ENCODE peak calls at places on chromosomes 12 and 14, in seven cellular contexts. One of them, this sample, is unnamed.

GRCh38 chr12:119180380-119181040 is 1.8 kb downstream of the HSPB8 start:
- DNase-seq in PC-3: no peak
- DNase-seq in kidney: no peak
- DNase-seq in pancreas: no peak
- DNase-seq in ovary: peak
- DNase-seq in SK-N-MC: no peak
- DNase-seq in endodermal cell: peak
- DNase-seq in this sample: peak

GRCh38 chr12:104910196-104910840 is 47.8 kb downstream of the SLC41A2 start:
- DNase-seq in PC-3: peak
- DNase-seq in pancreas: no peak
- DNase-seq in SK-N-MC: no peak
- DNase-seq in kidney: no peak
- DNase-seq in endodermal cell: no peak
- DNase-seq in ovary: no peak
- DNase-seq in this sample: no peak

GRCh38 chr12:81949721-81950120 is 190.6 kb upstream of the PPFIA2 start:
- DNase-seq in PC-3: no peak
- DNase-seq in endodermal cell: no peak
- DNase-seq in pancreas: no peak
- DNase-seq in ovary: no peak
- DNase-seq in SK-N-MC: peak
- DNase-seq in kidney: no peak
- DNase-seq in this sample: no peak

GRCh38 chr14:81831128-81831815 is 297.6 kb upstream of the SEL1L start:
- DNase-seq in SK-N-MC: no peak
- DNase-seq in ovary: no peak
- DNase-seq in endodermal cell: no peak
- DNase-seq in PC-3: no peak
- DNase-seq in kidney: no peak
- DNase-seq in pancreas: peak
- DNase-seq in this sample: no peak

GRCh38 chr12:29743801-29744200 is 39.9 kb downstream of the TMTC1 start:
- DNase-seq in endodermal cell: peak
- DNase-seq in ovary: no peak
- DNase-seq in kidney: no peak
- DNase-seq in PC-3: peak
- DNase-seq in SK-N-MC: no peak
- DNase-seq in pancreas: no peak
- DNase-seq in this sample: no peak

GRCh38 chr12:111842556-111843396 is 748 bp downstream of the MAPKAPK5 start:
- DNase-seq in kidney: no peak
- DNase-seq in pancreas: peak
- DNase-seq in ovary: no peak
- DNase-seq in PC-3: peak
- DNase-seq in endodermal cell: peak
- DNase-seq in SK-N-MC: no peak
- DNase-seq in this sample: no peak

GRCh38 chr12:76037130-76038105 is 5.8 kb upstream of the PHLDA1 start:
- DNase-seq in PC-3: peak
- DNase-seq in ovary: no peak
- DNase-seq in SK-N-MC: peak
- DNase-seq in pancreas: no peak
- DNase-seq in kidney: no peak
- DNase-seq in endodermal cell: peak
- DNase-seq in this sample: no peak

GRCh38 chr14:75981826-75982723 is at the start of gene TGFB3:
- DNase-seq in pancreas: peak
- DNase-seq in PC-3: peak
- DNase-seq in endodermal cell: peak
- DNase-seq in SK-N-MC: peak
- DNase-seq in kidney: peak
- DNase-seq in ovary: peak
- DNase-seq in this sample: peak

GRCh38 chr12:70536650-70537049 is 100.6 kb downstream of the PTPRB start:
- DNase-seq in kidney: no peak
- DNase-seq in PC-3: no peak
- DNase-seq in SK-N-MC: no peak
- DNase-seq in pancreas: no peak
- DNase-seq in ovary: no peak
- DNase-seq in endodermal cell: peak
- DNase-seq in this sample: peak

GRCh38 chr12:56766535-56766934 is 3.4 kb downstream of the HSD17B6 start:
- DNase-seq in pancreas: no peak
- DNase-seq in PC-3: no peak
- DNase-seq in SK-N-MC: no peak
- DNase-seq in endodermal cell: peak
- DNase-seq in ovary: no peak
- DNase-seq in kidney: no peak
- DNase-seq in this sample: no peak

GRCh38 chr14:26444745-26445144 is 153.1 kb downstream of the NOVA1 start:
- DNase-seq in pancreas: no peak
- DNase-seq in ovary: no peak
- DNase-seq in PC-3: peak
- DNase-seq in endodermal cell: peak
- DNase-seq in SK-N-MC: peak
- DNase-seq in kidney: no peak
- DNase-seq in this sample: no peak

GRCh38 chr12:28973491-28973890 is 175.6 kb upstream of the FAR2 start:
- DNase-seq in SK-N-MC: no peak
- DNase-seq in PC-3: no peak
- DNase-seq in pancreas: no peak
- DNase-seq in ovary: no peak
- DNase-seq in endodermal cell: no peak
- DNase-seq in kidney: no peak
- DNase-seq in this sample: no peak

GRCh38 chr14:103361868-103362267 is 23.3 kb upstream of the MARK3 start:
- DNase-seq in SK-N-MC: no peak
- DNase-seq in ovary: no peak
- DNase-seq in PC-3: peak
- DNase-seq in pancreas: no peak
- DNase-seq in kidney: no peak
- DNase-seq in endodermal cell: no peak
- DNase-seq in this sample: no peak

GRCh38 chr14:90645842-90646443 is 170.3 kb downstream of the TTC7B start:
- DNase-seq in SK-N-MC: no peak
- DNase-seq in kidney: peak
- DNase-seq in pancreas: no peak
- DNase-seq in PC-3: peak
- DNase-seq in ovary: no peak
- DNase-seq in endodermal cell: peak
- DNase-seq in this sample: no peak

GRCh38 chr12:118575730-118576129 is 199.4 kb downstream of the SUDS3 start:
- DNase-seq in pancreas: no peak
- DNase-seq in PC-3: no peak
- DNase-seq in SK-N-MC: no peak
- DNase-seq in kidney: no peak
- DNase-seq in endodermal cell: no peak
- DNase-seq in ovary: no peak
- DNase-seq in this sample: no peak

GRCh38 chr12:49055978-49056754 is 4.4 kb downstream of the KMT2D start:
- DNase-seq in kidney: peak
- DNase-seq in pancreas: peak
- DNase-seq in ovary: no peak
- DNase-seq in endodermal cell: peak
- DNase-seq in PC-3: peak
- DNase-seq in SK-N-MC: peak
- DNase-seq in this sample: peak

GRCh38 chr14:71130491-71131179 is 223.4 kb downstream of the PCNX1 start:
- DNase-seq in PC-3: peak
- DNase-seq in SK-N-MC: peak
- DNase-seq in kidney: no peak
- DNase-seq in ovary: no peak
- DNase-seq in endodermal cell: peak
- DNase-seq in pancreas: no peak
- DNase-seq in this sample: no peak

GRCh38 chr12:96103067-96103650 is 67.8 kb upstream of the LTA4H start:
- DNase-seq in pancreas: no peak
- DNase-seq in kidney: no peak
- DNase-seq in PC-3: no peak
- DNase-seq in ovary: no peak
- DNase-seq in endodermal cell: no peak
- DNase-seq in SK-N-MC: no peak
- DNase-seq in this sample: no peak

GRCh38 chr12:57215668-57216013 is 953 bp upstream of the NXPH4 start:
- DNase-seq in endodermal cell: peak
- DNase-seq in PC-3: peak
- DNase-seq in pancreas: no peak
- DNase-seq in ovary: no peak
- DNase-seq in kidney: no peak
- DNase-seq in SK-N-MC: no peak
- DNase-seq in this sample: no peak

GRCh38 chr14:23916446-23916845 is 37.1 kb upstream of the DHRS4 start:
- DNase-seq in PC-3: no peak
- DNase-seq in SK-N-MC: no peak
- DNase-seq in endodermal cell: no peak
- DNase-seq in pancreas: no peak
- DNase-seq in kidney: no peak
- DNase-seq in ovary: no peak
- DNase-seq in this sample: no peak

GRCh38 chr12:46212108-46212982 is 56.5 kb downstream of the SLC38A1 start:
- DNase-seq in ovary: no peak
- DNase-seq in endodermal cell: no peak
- DNase-seq in SK-N-MC: peak
- DNase-seq in kidney: no peak
- DNase-seq in PC-3: no peak
- DNase-seq in pancreas: no peak
- DNase-seq in this sample: no peak

GRCh38 chr12:26164118-26164517 is 31.3 kb upstream of the SSPN start:
- DNase-seq in endodermal cell: no peak
- DNase-seq in SK-N-MC: no peak
- DNase-seq in PC-3: no peak
- DNase-seq in pancreas: no peak
- DNase-seq in kidney: no peak
- DNase-seq in ovary: no peak
- DNase-seq in this sample: no peak

GRCh38 chr14:58752782-58753181 is 115.0 kb downstream of the DACT1 start:
- DNase-seq in PC-3: no peak
- DNase-seq in ovary: peak
- DNase-seq in SK-N-MC: no peak
- DNase-seq in pancreas: peak
- DNase-seq in endodermal cell: no peak
- DNase-seq in kidney: peak
- DNase-seq in this sample: peak

GRCh38 chr12:40286583-40286982 is 61.8 kb downstream of the LRRK2 start:
- DNase-seq in endodermal cell: no peak
- DNase-seq in ovary: no peak
- DNase-seq in PC-3: peak
- DNase-seq in SK-N-MC: no peak
- DNase-seq in kidney: no peak
- DNase-seq in pancreas: no peak
- DNase-seq in this sample: no peak
- H3K27ac ChIP-seq in endodermal cell: no peak
- H3K27ac ChIP-seq in ovary: no peak
- H3K27ac ChIP-seq in PC-3: no peak
- H3K27ac ChIP-seq in SK-N-MC: no peak
- H3K27ac ChIP-seq in kidney: no peak
- H3K27ac ChIP-seq in pancreas: no peak
- H3K27ac ChIP-seq in this sample: no peak

DNA sequence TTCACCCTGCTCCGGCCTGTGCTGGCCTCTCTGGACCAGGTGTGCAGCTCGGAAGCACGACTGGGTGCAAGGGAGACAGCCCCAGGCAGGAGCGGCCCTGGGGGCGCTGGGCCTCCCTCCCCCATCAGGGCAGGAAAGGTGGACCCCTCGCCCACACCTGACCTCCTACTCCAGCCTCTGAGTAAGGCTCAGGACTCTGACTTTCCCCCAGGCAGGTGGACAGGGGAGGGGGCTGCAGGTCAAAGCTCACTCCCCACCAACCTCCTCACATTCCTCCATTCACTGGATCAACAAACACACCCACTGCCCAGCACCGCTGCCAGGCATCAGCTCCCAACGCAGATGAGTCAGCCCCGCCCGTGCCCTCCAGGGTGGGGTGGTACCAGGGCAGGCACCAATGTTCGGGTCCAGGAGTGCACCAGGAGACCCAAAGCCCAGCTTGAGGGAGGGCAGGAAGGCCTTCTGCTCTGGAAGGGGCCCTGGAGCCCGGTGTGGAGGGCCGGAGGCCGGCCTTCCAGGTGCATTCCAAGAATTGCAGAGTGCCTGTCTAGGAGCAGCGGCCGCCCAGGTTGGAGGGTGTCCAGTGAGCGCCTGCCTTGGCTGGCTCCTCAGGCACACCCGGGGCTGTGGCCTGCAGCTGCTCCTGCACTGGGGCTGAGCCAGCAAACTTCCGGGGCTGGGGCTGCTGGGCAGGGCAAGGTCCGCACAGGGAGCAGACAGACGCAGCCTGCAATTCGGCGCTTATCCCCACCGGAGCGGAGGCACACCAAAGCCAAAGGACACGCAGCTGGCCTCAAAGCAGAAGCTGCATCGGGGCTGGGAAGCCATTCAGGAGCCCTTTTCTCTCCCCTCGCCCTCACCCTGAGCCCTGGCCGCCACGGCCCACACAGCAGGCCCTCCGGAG is 1.6 kb upstream of the INF2 start:
- DNase-seq in endodermal cell: peak
- DNase-seq in kidney: peak
- DNase-seq in pancreas: peak
- DNase-seq in ovary: peak
- DNase-seq in SK-N-MC: no peak
- DNase-seq in PC-3: peak
- DNase-seq in this sample: no peak
- H3K27ac ChIP-seq in endodermal cell: no peak
- H3K27ac ChIP-seq in kidney: peak
- H3K27ac ChIP-seq in pancreas: peak
- H3K27ac ChIP-seq in ovary: no peak
- H3K27ac ChIP-seq in SK-N-MC: no peak
- H3K27ac ChIP-seq in PC-3: peak
- H3K27ac ChIP-seq in this sample: peak

GRCh38 chr12:4274960-4275868 is 1.7 kb downstream of the CCND2 start:
- DNase-seq in pancreas: no peak
- DNase-seq in ovary: no peak
- DNase-seq in endodermal cell: no peak
- DNase-seq in kidney: no peak
- DNase-seq in SK-N-MC: no peak
- DNase-seq in PC-3: no peak
- DNase-seq in this sample: no peak
- H3K27ac ChIP-seq in pancreas: peak
- H3K27ac ChIP-seq in ovary: peak
- H3K27ac ChIP-seq in endodermal cell: peak
- H3K27ac ChIP-seq in kidney: peak
- H3K27ac ChIP-seq in SK-N-MC: no peak
- H3K27ac ChIP-seq in PC-3: no peak
- H3K27ac ChIP-seq in this sample: no peak

GRCh38 chr14:64174922-64175782 is 119.0 kb downstream of the ESR2 start:
- DNase-seq in ovary: no peak
- DNase-seq in endodermal cell: no peak
- DNase-seq in SK-N-MC: no peak
- DNase-seq in kidney: no peak
- DNase-seq in pancreas: no peak
- DNase-seq in PC-3: no peak
- DNase-seq in this sample: no peak
- H3K27ac ChIP-seq in ovary: no peak
- H3K27ac ChIP-seq in endodermal cell: no peak
- H3K27ac ChIP-seq in SK-N-MC: peak
- H3K27ac ChIP-seq in kidney: no peak
- H3K27ac ChIP-seq in pancreas: peak
- H3K27ac ChIP-seq in PC-3: no peak
- H3K27ac ChIP-seq in this sample: no peak

GRCh38 chr12:54359762-54360351 is 4.4 kb downstream of the GPR84 start:
- DNase-seq in endodermal cell: no peak
- DNase-seq in ovary: no peak
- DNase-seq in pancreas: no peak
- DNase-seq in kidney: no peak
- DNase-seq in PC-3: peak
- DNase-seq in SK-N-MC: no peak
- DNase-seq in this sample: no peak
- H3K27ac ChIP-seq in endodermal cell: peak
- H3K27ac ChIP-seq in ovary: peak
- H3K27ac ChIP-seq in pancreas: peak
- H3K27ac ChIP-seq in kidney: peak
- H3K27ac ChIP-seq in PC-3: peak
- H3K27ac ChIP-seq in SK-N-MC: peak
- H3K27ac ChIP-seq in this sample: peak

GRCh38 chr12:132257955-132258490 is 71.4 kb downstream of the GALNT9 start:
- DNase-seq in SK-N-MC: no peak
- DNase-seq in PC-3: no peak
- DNase-seq in ovary: no peak
- DNase-seq in kidney: peak
- DNase-seq in pancreas: no peak
- DNase-seq in endodermal cell: no peak
- DNase-seq in this sample: no peak
- H3K27ac ChIP-seq in SK-N-MC: no peak
- H3K27ac ChIP-seq in PC-3: no peak
- H3K27ac ChIP-seq in ovary: no peak
- H3K27ac ChIP-seq in kidney: no peak
- H3K27ac ChIP-seq in pancreas: no peak
- H3K27ac ChIP-seq in endodermal cell: no peak
- H3K27ac ChIP-seq in this sample: no peak

This sample was measured in substantia nigra.